ENCODE peak calls at places on chromosome 4, in four cellular contexts. U is right cardiac atrium, N is ovary, O is pancreas. K is an unnamed sample.

GRCh38 chr4:37977471-37978452 is 17.6 kb downstream of the PTTG2 start:
- DNase-seq in U (peak; percentile 94), O (peak; percentile 83), N (peak; percentile 80), K (peak; percentile 80)

GRCh38 chr4:187814737-187815465 is 180.7 kb upstream of the ZFP42 start:
- DNase-seq in O (no peak), N (no peak), U (peak; percentile 48), K (peak; percentile 41)

GRCh38 chr4:155819066-155819465 is 47.0 kb downstream of the ASIC5 start:
- DNase-seq in N (peak; percentile 41), U (peak; percentile 55), O (no peak), K (peak; percentile 45)

GRCh38 chr4:76960014-76960413 is 10.5 kb downstream of the SEPTIN11 start:
- DNase-seq in N (no peak), U (no peak), O (no peak), K (no peak)

GRCh38 chr4:153036931-153037330 is 100.8 kb downstream of the FHDC1 start:
- DNase-seq in U (no peak), O (no peak), N (no peak), K (no peak)

GRCh38 chr4:20249333-20249732 is 2.4 kb upstream of the SLIT2 start:
- DNase-seq in O (no peak), U (no peak), N (no peak), K (no peak)

GRCh38 chr4:11130195-11130975 is 298.3 kb downstream of the HS3ST1 start:
- DNase-seq in O (no peak), N (no peak), U (no peak), K (no peak)

GRCh38 chr4:82592639-82593038 is 30.9 kb upstream of the TMEM150C start:
- DNase-seq in U (no peak), N (no peak), O (no peak), K (no peak)

GRCh38 chr4:94472056-94472826 is 20.5 kb downstream of the PDLIM5 start:
- DNase-seq in O (no peak), U (no peak), N (no peak), K (no peak)

GRCh38 chr4:155207534-155208257 is 740 bp upstream of the NPY2R start:
- DNase-seq in N (no peak), U (peak; percentile 37), O (peak; percentile 44), K (no peak)

GRCh38 chr4:147207941-147208340 is 262.3 kb upstream of the TTC29 start:
- DNase-seq in O (no peak), N (no peak), U (no peak), K (no peak)

GRCh38 chr4:156754832-156755570 is 216.6 kb downstream of the PDGFC start:
- DNase-seq in N (no peak), O (no peak), U (no peak), K (no peak)

GRCh38 chr4:184099541-184099966 is 118.1 kb downstream of the ENPP6 start:
- DNase-seq in U (no peak), N (no peak), O (no peak), K (no peak)

GRCh38 chr4:21879187-21879586 is 69.4 kb downstream of the KCNIP4 start:
- DNase-seq in U (no peak), O (no peak), N (no peak), K (no peak)

GRCh38 chr4:167000141-167000852 is 234.0 kb downstream of the SPOCK3 start:
- DNase-seq in U (no peak), O (no peak), N (no peak), K (no peak)

GRCh38 chr4:3253808-3254207 is 4.8 kb downstream of the MSANTD1 start:
- DNase-seq in N (no peak), U (no peak), O (peak; percentile 60), K (peak; percentile 2)

GRCh38 chr4:174156239-174156826 is 127.1 kb downstream of the FBXO8 start:
- DNase-seq in O (no peak), N (no peak), U (no peak), K (no peak)

GRCh38 chr4:11119474-11119873 is 309.2 kb downstream of the HS3ST1 start:
- DNase-seq in O (no peak), U (no peak), N (no peak), K (no peak)

GRCh38 chr4:102612824-102613366 is 111.7 kb downstream of the NFKB1 start:
- DNase-seq in N (no peak), U (no peak), O (no peak), K (no peak)

GRCh38 chr4:24024157-24024556 is 134.3 kb upstream of the PPARGC1A start:
- DNase-seq in N (no peak), U (no peak), O (no peak), K (no peak)

GRCh38 chr4:141153751-141154510 is 20.7 kb upstream of the RNF150 start:
- DNase-seq in N (no peak), U (no peak), O (no peak), K (no peak)

GRCh38 chr4:134567461-134567860 is 365.9 kb upstream of the PABPC4L start:
- DNase-seq in U (no peak), N (no peak), O (no peak), K (no peak)

GRCh38 chr4:170399894-170400293 is 310.1 kb upstream of the AADAT start:
- DNase-seq in U (no peak), O (no peak), N (no peak), K (no peak)

GRCh38 chr4:105243446-105243845 is 96.8 kb downstream of the TET2 start:
- DNase-seq in U (peak; percentile 14), O (no peak), N (no peak), K (no peak)

GRCh38 chr4:147157860-147158701 is 212.4 kb upstream of the TTC29 start:
- DNase-seq in N (peak; percentile 62), U (peak; percentile 80), O (peak; percentile 41), K (peak; percentile 17)

GRCh38 chr4:55321707-55322264 is 24.3 kb upstream of the SRD5A3 start:
- DNase-seq in O (no peak), U (no peak), N (peak; percentile 44), K (peak; percentile 80)

GRCh38 chr4:102564399-102564921 is 63.3 kb downstream of the NFKB1 start:
- DNase-seq in U (no peak), N (no peak), O (no peak), K (no peak)

GRCh38 chr4:3257125-3257690 is 8.2 kb downstream of the MSANTD1 start:
- DNase-seq in U (no peak), O (no peak), N (no peak), K (peak; percentile 5)

DNA sequence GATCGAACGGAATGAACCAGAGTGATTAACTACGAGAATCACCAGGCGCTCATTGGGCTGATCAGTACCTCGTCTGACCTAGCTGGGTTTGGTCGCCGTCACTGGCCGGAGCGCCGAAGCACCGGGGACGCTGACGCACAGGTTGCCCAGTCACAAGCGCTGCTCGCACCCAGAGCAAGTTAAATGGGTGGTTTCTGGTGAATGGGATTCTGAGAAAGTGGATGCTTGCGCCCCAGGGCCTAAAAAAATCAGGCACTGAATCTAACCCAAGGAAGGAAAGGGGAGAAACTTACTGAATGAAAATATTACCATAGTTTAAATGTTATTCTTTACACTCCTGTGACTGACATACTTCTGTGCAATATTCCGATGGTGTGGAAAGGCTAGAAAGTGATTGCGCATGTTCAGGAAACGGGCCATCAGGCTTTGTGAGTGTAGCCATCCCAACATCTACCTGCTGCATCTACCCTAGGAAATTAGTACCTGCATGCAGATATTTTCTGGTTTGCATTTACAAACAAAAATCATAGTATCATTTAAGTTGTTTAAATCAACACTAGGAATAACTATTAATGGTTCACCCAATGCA is 792 bp upstream of the ABCG2 start:
- DNase-seq in N (no peak), U (no peak), O (peak; percentile 50), K (peak; percentile 28)
- H3K4me3 ChIP-seq in N (peak overlapping the region; percentile 66), U (peak overlapping the region; percentile 39), O (peak overlapping the region; percentile 29), K (peak overlapping the region; percentile 30)

DNA sequence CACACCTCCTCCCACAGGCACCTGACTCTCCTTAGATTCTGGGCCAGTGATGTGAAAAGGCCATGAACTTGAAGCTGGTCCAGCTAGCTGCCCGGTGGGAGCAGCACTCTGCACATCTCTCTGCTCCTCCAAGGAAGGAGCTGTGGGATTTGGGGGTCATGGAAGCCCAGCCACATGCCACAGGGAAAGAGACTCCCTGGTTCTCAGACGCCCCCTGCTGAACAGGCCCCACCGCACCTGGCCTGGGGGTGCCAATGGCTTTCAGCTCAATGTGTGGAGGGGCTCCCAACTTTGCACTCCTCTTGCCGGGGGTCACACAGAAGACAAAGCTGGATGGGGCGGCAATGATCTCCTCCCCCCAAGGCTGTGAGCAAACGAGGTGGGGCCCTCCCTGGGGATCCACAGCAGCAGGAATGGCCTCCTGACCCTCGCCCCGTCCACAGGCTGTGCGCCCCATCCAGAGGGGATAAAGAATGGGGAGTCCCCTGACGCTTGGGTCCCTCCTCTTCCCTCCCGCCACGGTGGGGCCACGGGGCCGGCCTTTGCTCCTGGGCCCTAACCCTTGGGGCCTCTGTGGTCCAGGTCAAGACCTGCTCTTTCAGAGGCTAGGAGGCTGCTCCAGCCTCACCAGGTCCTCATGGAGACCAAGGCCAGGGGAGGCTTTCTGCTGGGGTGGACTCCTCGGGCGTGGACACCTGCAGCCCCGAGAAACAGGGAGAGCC is 51.3 kb downstream of the GAK start:
- DNase-seq in O (peak; percentile 60), U (no peak), N (no peak), K (no peak)
- H3K4me1 ChIP-seq in O (no peaks in the 10 kb centered on the region), U (no peaks in the 10 kb centered on the region), N (no peaks in the 10 kb centered on the region), K (no peaks in the 10 kb centered on the region)

DNA sequence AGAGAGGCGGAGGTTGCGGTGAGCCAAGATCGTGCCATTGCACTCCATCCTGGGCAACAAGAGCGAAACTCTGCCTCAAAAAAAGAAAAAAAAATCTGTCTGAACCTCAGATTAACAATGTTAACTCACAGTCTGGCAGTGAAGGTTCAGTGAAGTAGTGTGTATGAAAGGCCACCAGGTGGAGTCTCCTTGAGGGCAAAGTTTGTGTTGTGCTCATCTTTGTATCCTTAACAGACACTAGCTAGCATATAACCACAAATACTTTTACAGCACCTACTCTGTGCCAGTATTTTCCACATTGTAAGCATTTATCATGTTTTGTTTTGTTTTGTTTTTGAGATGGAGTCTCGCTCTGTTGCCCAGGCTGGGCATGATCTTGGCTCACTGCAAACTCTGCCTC is 46.0 kb upstream of the MGST2 start:
- DNase-seq in N (no peak), O (no peak), U (no peak), K (no peak)
- H3K4me3 ChIP-seq in N (no peak overlapping the region), O (no peak overlapping the region), U (no peak overlapping the region), K (no peak overlapping the region)

DNA sequence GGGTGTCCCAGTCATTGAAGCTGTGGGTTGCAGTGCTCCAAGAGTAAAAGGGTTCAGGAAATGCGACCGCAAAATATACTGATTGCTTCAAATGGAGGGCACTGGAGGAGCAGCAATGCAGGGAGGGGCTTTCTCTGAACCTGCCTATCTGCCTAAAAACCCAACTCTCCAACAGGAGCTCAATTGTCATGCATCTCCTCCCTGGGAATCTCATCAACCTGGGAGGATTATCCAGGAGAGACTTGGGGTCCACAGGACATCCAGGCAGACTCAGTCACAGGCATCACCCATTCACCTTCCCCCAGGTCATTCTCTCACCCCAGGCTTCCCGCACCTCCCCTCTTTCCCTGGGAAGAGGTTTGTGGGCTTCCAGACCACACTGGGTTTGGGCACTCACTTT is 38.2 kb upstream of the TLR3 start:
- DNase-seq in O (no peak), N (no peak), U (no peak), K (no peak)
- H3K4me1 ChIP-seq in O (peaks cover 18% of the 10 kb centered on the region), N (peaks cover 9% of the 10 kb centered on the region), U (peaks cover 7% of the 10 kb centered on the region), K (peaks cover 26% of the 10 kb centered on the region)

DNA sequence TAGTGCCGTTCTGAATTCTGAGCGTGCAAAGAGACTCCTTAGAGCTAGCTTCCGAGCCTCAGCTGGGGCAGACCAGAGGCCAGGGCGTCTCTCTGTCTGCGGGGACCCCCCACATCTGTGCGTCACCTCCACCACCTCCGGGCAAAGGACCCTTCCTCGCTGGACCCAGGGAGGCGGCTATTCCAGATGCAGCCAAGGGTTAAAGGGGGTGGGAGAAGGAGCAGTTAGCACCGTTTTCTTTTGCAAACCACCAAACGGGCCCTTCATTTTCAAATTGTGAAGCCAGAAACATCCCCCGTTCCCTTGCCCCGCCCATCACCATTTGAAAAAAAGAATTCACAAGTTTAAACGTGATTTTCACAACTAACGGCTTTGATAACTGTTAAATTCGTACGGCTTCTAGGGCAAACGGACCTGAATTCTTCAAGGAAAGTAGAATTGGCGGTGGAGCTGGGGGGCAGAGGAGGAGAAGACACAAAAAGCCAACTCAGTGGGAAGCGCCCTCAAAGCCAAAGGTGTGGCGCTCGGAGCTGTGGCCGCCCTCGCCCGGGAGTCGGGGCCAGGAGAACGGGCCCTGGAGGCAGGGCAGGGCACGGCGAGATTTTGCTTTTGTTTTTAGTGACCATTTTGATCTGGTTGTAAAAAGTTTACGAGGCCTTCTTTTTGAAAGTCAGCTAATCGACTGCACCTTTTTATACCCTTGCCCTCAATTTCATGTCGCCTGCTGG is 3.3 kb upstream of the PDGFRA start:
- DNase-seq in N (peak; percentile 60), U (peak; percentile 61), O (no peak), K (no peak)
- H3K4me3 ChIP-seq in N (peak overlapping the region; percentile 32), U (peak overlapping the region; percentile 53), O (peak overlapping the region; percentile 8), K (no peak overlapping the region)